ENCODE peak calls at places on chromosome 3, in four cellular contexts. N is SJCRH30, Y is neural progenitor cell, G is GM12878. F is an unnamed sample.
A peak's percentile ranks its signal among the peaks of the same experiment; 100 is the strongest.

GRCh38 chr3:195135921-195136320 is 135.0 kb downstream of the XXYLT1 start:
- DNase-seq in N (no peak), G (no peak), Y (no peak), F (no peak)

GRCh38 chr3:110710605-110711004 is 361.0 kb upstream of the NECTIN3 start:
- DNase-seq in Y (no peak), N (peak; percentile 6), G (no peak), F (no peak)

GRCh38 chr3:136882575-136882974 is 20.6 kb downstream of the NCK1 start:
- DNase-seq in Y (no peak), N (no peak), G (no peak), F (no peak)

GRCh38 chr3:126342991-126343661 is 14.1 kb downstream of the KLF15 start:
- DNase-seq in N (peak; percentile 22), G (no peak), Y (peak; percentile 68), F (no peak)

GRCh38 chr3:132464066-132464465 is 46.8 kb downstream of the DNAJC13 start:
- DNase-seq in N (no peak), Y (no peak), G (no peak), F (no peak)

GRCh38 chr3:55879901-55880331 is 392.8 kb upstream of the WNT5A start:
- DNase-seq in G (no peak), Y (no peak), N (peak; percentile 52), F (no peak)

GRCh38 chr3:52614689-52615088 is 71.0 kb downstream of the PBRM1 start:
- DNase-seq in G (no peak), N (no peak), Y (no peak), F (no peak)

GRCh38 chr3:166829896-166830295 is 550.2 kb downstream of the ZBBX start:
- DNase-seq in N (no peak), G (no peak), Y (no peak), F (no peak)

GRCh38 chr3:18432752-18433151 is 7.6 kb upstream of the SATB1 start:
- DNase-seq in G (no peak), N (no peak), Y (no peak), F (no peak)

GRCh38 chr3:98180311-98180710 is 13.8 kb downstream of the OR5H15 start:
- DNase-seq in Y (no peak), G (no peak), N (no peak), F (no peak)

GRCh38 chr3:154050766-154051165 is 70.4 kb upstream of the ARHGEF26 start:
- DNase-seq in G (no peak), Y (no peak), N (no peak), F (no peak)

GRCh38 chr3:54527953-54528352 is 399.9 kb downstream of the LRTM1 start:
- DNase-seq in N (no peak), Y (no peak), G (no peak), F (no peak)

GRCh38 chr3:156915372-156915771 is 89.2 kb downstream of the LEKR1 start:
- DNase-seq in Y (no peak), N (no peak), G (no peak), F (no peak)

GRCh38 chr3:54228806-54229205 is 106.5 kb downstream of the CACNA2D3 start:
- DNase-seq in G (no peak), Y (no peak), N (no peak), F (no peak)

GRCh38 chr3:177836671-177837070 is 639.4 kb upstream of the TBL1XR1 start:
- DNase-seq in N (no peak), G (no peak), Y (no peak), F (no peak)

GRCh38 chr3:119937229-119937628 is 155.3 kb downstream of the NR1I2 start:
- DNase-seq in Y (no peak), N (no peak), G (peak; percentile 78), F (no peak)

GRCh38 chr3:86771741-86772512 is 219.0 kb downstream of the VGLL3 start:
- DNase-seq in G (no peak), Y (no peak), N (no peak), F (no peak)

GRCh38 chr3:111852540-111852939 is 6.5 kb upstream of the PHLDB2 start:
- DNase-seq in N (peak; percentile 68), G (no peak), Y (no peak), F (no peak)

GRCh38 chr3:132135628-132136333 is 101.0 kb upstream of the CPNE4 start:
- DNase-seq in Y (peak; percentile 20), G (no peak), N (peak; percentile 4), F (no peak)

GRCh38 chr3:53137221-53137620 is 7.0 kb upstream of the RFT1 start:
- DNase-seq in Y (no peak), G (no peak), N (no peak), F (no peak)

GRCh38 chr3:1087066-1087555 is 5.7 kb upstream of the CNTN6 start:
- DNase-seq in Y (peak; percentile 36), N (peak; percentile 63), G (no peak), F (no peak)

GRCh38 chr3:24929521-24929920 is 434.9 kb upstream of the THRB start:
- DNase-seq in G (no peak), Y (no peak), N (peak; percentile 66), F (no peak)

GRCh38 chr3:143482106-143483088 is 362.8 kb downstream of the CHST2 start:
- DNase-seq in N (no peak), G (no peak), Y (no peak), F (no peak)

GRCh38 chr3:143004823-143005222 is 3.5 kb downstream of the U2SURP start:
- DNase-seq in Y (no peak), G (no peak), N (no peak), F (no peak)

GRCh38 chr3:141240290-141241247 is 8.9 kb downstream of the PXYLP1 start:
- DNase-seq in G (no peak), Y (no peak), N (peak; percentile 41), F (no peak)

GRCh38 chr3:67011414-67012131 is 13.5 kb downstream of the KBTBD8 start:
- DNase-seq in G (no peak), Y (no peak), N (no peak), F (no peak)

GRCh38 chr3:67005974-67006373 is 7.9 kb downstream of the KBTBD8 start:
- DNase-seq in Y (no peak), G (no peak), N (no peak), F (no peak)

GRCh38 chr3:67008388-67008787 is 10.3 kb downstream of the KBTBD8 start:
- DNase-seq in G (no peak), Y (no peak), N (no peak), F (no peak)

GRCh38 chr3:67009716-67010115 is 11.6 kb downstream of the KBTBD8 start:
- DNase-seq in G (no peak), N (no peak), Y (no peak), F (no peak)

DNA sequence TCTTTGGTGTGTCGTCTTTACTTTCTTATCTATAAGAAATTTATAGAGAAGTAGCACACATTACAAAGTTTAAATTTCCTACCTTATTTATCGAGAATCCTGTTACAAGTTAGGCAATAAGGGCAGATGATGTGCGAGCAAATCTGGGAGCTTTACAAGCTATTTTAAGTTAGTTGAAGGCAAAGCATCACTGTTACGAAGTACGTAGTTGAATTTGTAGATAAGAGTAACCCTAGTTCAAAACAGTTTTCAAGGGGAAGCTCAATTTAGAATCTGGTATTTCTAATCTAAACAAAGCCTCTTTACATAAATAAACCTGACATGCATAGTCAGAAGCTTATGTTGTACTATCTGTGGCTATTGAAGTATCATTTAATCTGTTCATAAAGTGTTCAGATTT is 8.4 kb downstream of the KBTBD8 start:
- DNase-seq in Y (no peak), N (no peak), G (no peak), F (no peak)
- H3K27ac ChIP-seq in Y (no peak overlapping the region), N (no peak overlapping the region), G (no peak overlapping the region), F (no peak overlapping the region)

GRCh38 chr3:48306290-48306689 is 27.2 kb downstream of the SPINK8 start:
- DNase-seq in N (no peak), G (no peak), Y (no peak), F (no peak)

GRCh38 chr3:48301814-48302194 is 31.7 kb downstream of the SPINK8 start:
- DNase-seq in Y (no peak), N (peak; percentile 37), G (no peak), F (no peak)

GRCh38 chr3:48306860-48307530 is 26.5 kb downstream of the SPINK8 start:
- DNase-seq in Y (no peak), N (no peak), G (no peak), F (no peak)

GRCh38 chr3:48303021-48303420 is 30.4 kb downstream of the SPINK8 start:
- DNase-seq in G (no peak), N (no peak), Y (no peak), F (no peak)

DNA sequence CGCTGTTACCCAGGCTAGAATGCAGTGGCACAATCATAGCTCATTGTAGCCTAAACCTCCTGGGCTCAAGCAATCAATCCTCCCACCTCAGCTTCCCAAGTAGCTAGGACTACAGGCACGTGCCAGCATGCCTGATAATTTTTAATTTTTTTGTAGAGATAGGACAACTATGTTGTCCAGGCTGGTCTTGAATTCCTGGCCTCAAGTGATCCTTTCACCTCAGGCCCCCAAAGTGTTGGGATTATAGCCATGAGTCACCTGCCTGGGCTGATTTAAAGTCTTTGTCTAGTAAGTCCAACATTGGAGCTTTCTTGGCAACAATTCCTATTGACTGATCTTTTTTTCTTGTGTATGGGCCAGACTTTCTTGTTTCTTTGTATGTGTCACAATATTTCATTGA is 28.1 kb downstream of the SPINK8 start:
- DNase-seq in Y (no peak), G (no peak), N (no peak), F (no peak)
- H3K27ac ChIP-seq in Y (no peak overlapping the region), G (no peak overlapping the region), N (no peak overlapping the region), F (no peak overlapping the region)

DNA sequence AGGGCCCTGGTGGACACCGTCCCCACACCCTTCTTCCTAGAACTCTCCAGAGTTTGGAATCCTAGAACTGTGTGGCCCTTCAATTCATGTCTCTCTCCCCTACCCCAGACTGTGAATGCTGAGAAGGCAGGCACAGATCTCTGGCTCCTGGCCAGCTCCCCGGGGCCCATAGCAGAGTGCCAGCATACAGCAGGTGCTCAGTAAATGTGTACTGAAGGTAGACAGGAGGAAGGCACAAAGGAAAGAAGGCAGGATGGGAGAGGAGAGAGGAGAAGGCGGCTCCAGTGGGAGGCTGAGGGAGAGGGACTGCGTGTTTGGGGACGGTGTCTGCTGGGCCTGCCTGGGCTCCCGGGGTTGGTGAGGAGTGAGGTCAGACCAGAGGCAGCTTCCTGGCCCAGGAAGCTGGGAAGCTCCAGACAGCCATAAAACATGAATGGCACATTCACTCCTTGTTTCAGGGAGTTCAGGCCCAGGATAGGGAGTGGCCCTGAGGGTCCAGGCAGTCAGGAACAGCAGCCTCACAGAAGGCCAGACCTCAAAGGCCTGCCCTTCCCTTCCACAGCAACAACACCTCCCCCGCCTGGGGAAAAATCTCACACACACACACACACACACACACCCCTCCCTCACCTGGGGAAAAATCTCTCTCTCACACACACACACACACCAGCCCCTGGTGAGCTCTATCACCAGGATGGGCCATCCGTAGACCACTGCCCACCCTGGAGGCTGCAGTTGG is 137.1 kb upstream of the PRR20G start:
- DNase-seq in Y (no peak), G (no peak), N (no peak), F (no peak)
- H3K27ac ChIP-seq in Y (no peak overlapping the region), G (no peak overlapping the region), N (no peak overlapping the region), F (no peak overlapping the region)

DNA sequence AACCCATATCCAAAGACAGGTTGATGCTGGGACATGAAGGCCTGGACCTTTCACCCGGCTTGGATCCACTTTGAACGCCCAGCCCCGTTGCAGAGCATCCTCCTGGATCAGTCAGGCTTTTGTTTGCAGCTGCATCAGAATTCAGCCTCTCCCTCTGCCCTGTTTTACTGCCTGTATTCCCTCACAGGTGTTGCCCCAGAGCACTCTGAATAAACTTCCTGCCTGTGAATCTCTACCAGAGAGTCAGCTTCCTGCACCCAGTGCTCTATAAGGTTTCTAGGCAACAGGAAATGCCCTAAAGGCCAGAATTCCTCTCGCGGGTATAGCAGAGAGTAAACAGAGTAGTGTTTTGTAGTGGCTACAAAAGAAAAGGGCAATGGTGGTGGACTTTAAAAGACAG is 174.5 kb upstream of the IL12A start:
- DNase-seq in Y (no peak), N (peak; percentile 54), G (no peak), F (no peak)
- H3K27ac ChIP-seq in Y (no peak overlapping the region), N (no peak overlapping the region), G (no peak overlapping the region), F (no peak overlapping the region)

F was measured in caudate nucleus.